ENCODE peak calls at places on chromosomes 2 and 18, in eight cellular contexts. N is cardiac fibroblast, V is heart right ventricle, T is astrocyte of the cerebellum, L is fibroblast of lung, X is endothelial cell of umbilical vein, D is IMR-90, J is thoracic aorta. P is an unnamed sample.
A peak's percentile ranks its signal among the peaks of the same experiment; 100 is the strongest.

GRCh38 chr2:119064567-119064966 is 94.0 kb downstream of the C1QL2 start:
- DNase-seq in N (peak; percentile 3), V (no peak), T (no peak), L (no peak), X (no peak), D (no peak), J (no peak), P (no peak)

GRCh38 chr2:209322905-209323517 is 100.8 kb upstream of the MAP2 start:
- DNase-seq in N (no peak), V (no peak), T (no peak), L (no peak), X (no peak), D (no peak), J (no peak), P (no peak)

GRCh38 chr18:77061946-77062517 is 70.6 kb downstream of the MBP start:
- DNase-seq in N (peak; percentile 38), V (no peak), T (no peak), L (no peak), X (no peak), D (no peak), J (no peak), P (no peak)

GRCh38 chr2:47595690-47596089 is 187.3 kb upstream of the MSH6 start:
- DNase-seq in N (no peak), V (no peak), T (no peak), L (no peak), X (no peak), D (no peak), J (no peak), P (no peak)

GRCh38 chr18:49368876-49369440 is 91.5 kb downstream of the DYM start:
- DNase-seq in N (no peak), V (no peak), T (peak; percentile 63), L (peak; percentile 2), X (no peak), D (no peak), J (no peak), P (no peak)

GRCh38 chr2:199985625-199986207 is 30.3 kb downstream of the MAIP1 start:
- DNase-seq in N (peak; percentile 73), V (peak; percentile 59), T (peak; percentile 54), L (peak; percentile 85), X (peak; percentile 43), D (peak; percentile 81), J (no peak), P (peak; percentile 69)

GRCh38 chr2:101811226-101812015 is 113.9 kb downstream of the MAP4K4 start:
- DNase-seq in N (no peak), V (no peak), T (no peak), L (no peak), X (no peak), D (no peak), J (no peak), P (no peak)

GRCh38 chr2:109066501-109066900 is 62.5 kb upstream of the SH3RF3 start:
- DNase-seq in N (no peak), V (no peak), T (no peak), L (no peak), X (no peak), D (no peak), J (no peak), P (no peak)

GRCh38 chr2:224655006-224655537 is 61.1 kb downstream of the CCDC195 start:
- DNase-seq in N (no peak), V (no peak), T (no peak), L (no peak), X (no peak), D (no peak), J (no peak), P (no peak)

GRCh38 chr2:234363011-234363487 is 133.8 kb downstream of the ARL4C start:
- DNase-seq in N (no peak), V (no peak), T (peak; percentile 90), L (no peak), X (no peak), D (no peak), J (no peak), P (no peak)

GRCh38 chr18:62935994-62936393 is 220.7 kb downstream of the PHLPP1 start:
- DNase-seq in N (no peak), V (no peak), T (no peak), L (no peak), X (no peak), D (no peak), J (no peak), P (no peak)

GRCh38 chr2:206158563-206159345 is 490 bp downstream of the NDUFS1 start:
- DNase-seq in N (peak; percentile 31), V (no peak), T (no peak), L (peak; percentile 41), X (no peak), D (peak; percentile 31), J (no peak), P (no peak)
- H3K4me3 ChIP-seq in N (peak overlapping the region; percentile 74), V (peak overlapping the region; percentile 84), T (peak overlapping the region; percentile 77), L (peak overlapping the region; percentile 56), X (peak overlapping the region; percentile 87), D (peak overlapping the region; percentile 75), J (peak overlapping the region; percentile 93), P (peak overlapping the region; percentile 95)

GRCh38 chr18:59229681-59230443 is 9.9 kb downstream of the GRP start:
- DNase-seq in N (no peak), V (no peak), T (no peak), L (no peak), X (no peak), D (no peak), J (no peak), P (no peak)

GRCh38 chr18:59231877-59232276 is 11.9 kb downstream of the GRP start:
- DNase-seq in N (no peak), V (peak; percentile 24), T (no peak), L (no peak), X (no peak), D (no peak), J (no peak), P (no peak)

GRCh38 chr18:59233017-59233410 is 13.1 kb downstream of the GRP start:
- DNase-seq in N (no peak), V (no peak), T (no peak), L (no peak), X (no peak), D (no peak), J (no peak), P (no peak)

GRCh38 chr18:59232309-59233016 is 12.5 kb downstream of the GRP start:
- DNase-seq in N (no peak), V (no peak), T (no peak), L (no peak), X (no peak), D (no peak), J (no peak), P (no peak)

GRCh38 chr18:59231157-59231556 is 11.2 kb downstream of the GRP start:
- DNase-seq in N (no peak), V (no peak), T (no peak), L (no peak), X (no peak), D (no peak), J (no peak), P (no peak)
- TF ChIP-seq CTCF in N (no peak), V (no peak), T (no peak), L (no peak), X (no peak), D (no peak), J (no peak), P (no peak)

DNA sequence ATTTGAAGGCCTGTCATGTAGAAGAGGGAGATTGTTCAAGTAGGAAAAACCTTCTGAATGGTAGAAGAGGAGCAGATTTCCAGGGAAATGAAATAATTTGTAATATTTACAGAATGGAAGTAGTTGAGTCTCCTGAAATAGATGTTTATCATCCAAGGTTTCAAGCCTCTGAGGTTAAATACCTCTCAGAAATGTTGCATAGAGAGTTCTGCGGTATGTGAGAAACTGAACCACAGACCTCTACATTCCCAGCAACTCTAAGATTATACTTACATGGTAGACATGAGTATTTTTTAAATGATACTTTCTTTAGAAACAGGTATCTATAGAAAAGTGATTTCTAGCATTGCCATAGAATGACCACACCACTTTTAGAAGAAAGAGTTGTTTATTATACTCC is 379.8 kb upstream of the FANCL start:
- DNase-seq in N (no peak), V (no peak), T (no peak), L (no peak), X (no peak), D (no peak), J (no peak), P (no peak)
- H3K4me3 ChIP-seq in N (no peak overlapping the region), V (no peak overlapping the region), T (no peak overlapping the region), L (no peak overlapping the region), X (no peak overlapping the region), D (no peak overlapping the region), J (no peak overlapping the region), P (no peak overlapping the region)

GRCh38 chr2:27133905-27134780 is at the start of gene PREB:
- DNase-seq in N (peak; percentile 97), V (peak; percentile 97), T (peak; percentile 85), L (peak; percentile 94), X (peak; percentile 97), D (peak; percentile 92), J (peak; percentile 78), P (peak; percentile 79)
- TF ChIP-seq CTCF in N (peak; percentile 36), V (no peak), T (peak; percentile 62), L (peak; percentile 41), X (peak; percentile 13), D (peak; percentile 48), J (no peak), P (peak; percentile 30)

DNA sequence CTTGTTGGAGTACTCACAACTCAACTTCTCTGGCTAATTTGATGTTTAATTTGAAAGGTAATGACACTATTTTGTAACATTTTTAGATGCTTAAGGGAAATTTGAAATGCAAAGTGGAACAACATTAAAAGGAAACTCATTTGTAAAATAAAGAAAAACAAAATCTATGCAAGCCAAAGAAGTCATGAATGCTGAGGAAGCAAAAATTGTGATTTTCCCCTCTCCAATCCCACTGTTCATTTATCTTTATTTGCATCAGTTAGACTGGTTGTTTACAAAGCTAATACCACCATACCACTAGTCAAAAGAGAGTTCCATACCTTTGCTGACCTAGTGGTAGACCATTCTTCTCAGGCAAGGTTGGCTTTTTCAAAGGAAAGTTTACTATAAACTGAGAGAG is 2.2 kb upstream of the B4GALT6 start:
- DNase-seq in N (no peak), V (no peak), T (no peak), L (no peak), X (no peak), D (no peak), J (no peak), P (no peak)
- H3K4me3 ChIP-seq in N (no peak overlapping the region), V (no peak overlapping the region), T (no peak overlapping the region), L (no peak overlapping the region), X (no peak overlapping the region), D (no peak overlapping the region), J (no peak overlapping the region), P (no peak overlapping the region)